ENCODE peak calls at places on chromosomes 3 and 15, in nine cellular contexts. One of them, this sample, is unnamed.

GRCh38 chr3:4645468-4645867 is 152.3 kb downstream of the ITPR1 start:
- DNase-seq in thyroid gland: no peak
- DNase-seq in tibial artery: no peak
- DNase-seq in HFFc6: no peak
- DNase-seq in AG09309: no peak
- DNase-seq in skeletal muscle cell: no peak
- DNase-seq in T47D: no peak
- DNase-seq in GM12864: no peak
- DNase-seq in left ventricle myocardium inferior: no peak
- DNase-seq in this sample: no peak

GRCh38 chr3:156664285-156665178 is 9.9 kb upstream of the TIPARP start:
- DNase-seq in thyroid gland: no peak
- DNase-seq in tibial artery: no peak
- DNase-seq in HFFc6: no peak
- DNase-seq in AG09309: no peak
- DNase-seq in skeletal muscle cell: no peak
- DNase-seq in T47D: no peak
- DNase-seq in GM12864: no peak
- DNase-seq in left ventricle myocardium inferior: no peak
- DNase-seq in this sample: no peak

GRCh38 chr15:77282333-77282732 is 137.6 kb downstream of the PEAK1 start:
- DNase-seq in thyroid gland: no peak
- DNase-seq in tibial artery: peak
- DNase-seq in HFFc6: peak
- DNase-seq in AG09309: peak
- DNase-seq in skeletal muscle cell: peak
- DNase-seq in T47D: no peak
- DNase-seq in GM12864: no peak
- DNase-seq in left ventricle myocardium inferior: no peak
- DNase-seq in this sample: peak

GRCh38 chr3:94349310-94349848 is 286.5 kb downstream of the NSUN3 start:
- DNase-seq in thyroid gland: no peak
- DNase-seq in tibial artery: no peak
- DNase-seq in HFFc6: no peak
- DNase-seq in AG09309: no peak
- DNase-seq in skeletal muscle cell: no peak
- DNase-seq in T47D: no peak
- DNase-seq in GM12864: no peak
- DNase-seq in left ventricle myocardium inferior: no peak
- DNase-seq in this sample: no peak

GRCh38 chr3:195123196-195123805 is 147.7 kb downstream of the XXYLT1 start:
- DNase-seq in thyroid gland: no peak
- DNase-seq in tibial artery: no peak
- DNase-seq in HFFc6: no peak
- DNase-seq in AG09309: no peak
- DNase-seq in skeletal muscle cell: no peak
- DNase-seq in T47D: no peak
- DNase-seq in GM12864: no peak
- DNase-seq in left ventricle myocardium inferior: no peak
- DNase-seq in this sample: no peak

GRCh38 chr3:34678580-34678979 is 880.1 kb downstream of the PDCD6IP start:
- DNase-seq in thyroid gland: no peak
- DNase-seq in tibial artery: no peak
- DNase-seq in HFFc6: no peak
- DNase-seq in AG09309: no peak
- DNase-seq in skeletal muscle cell: no peak
- DNase-seq in T47D: no peak
- DNase-seq in GM12864: no peak
- DNase-seq in left ventricle myocardium inferior: no peak
- DNase-seq in this sample: no peak

GRCh38 chr15:88655103-88655553 is 16.3 kb downstream of the ISG20 start:
- DNase-seq in thyroid gland: no peak
- DNase-seq in tibial artery: no peak
- DNase-seq in HFFc6: no peak
- DNase-seq in AG09309: no peak
- DNase-seq in skeletal muscle cell: no peak
- DNase-seq in T47D: no peak
- DNase-seq in GM12864: no peak
- DNase-seq in left ventricle myocardium inferior: no peak
- DNase-seq in this sample: no peak

GRCh38 chr3:178802993-178803693 is 266.9 kb downstream of the KCNMB2 start:
- DNase-seq in thyroid gland: no peak
- DNase-seq in tibial artery: no peak
- DNase-seq in HFFc6: no peak
- DNase-seq in AG09309: no peak
- DNase-seq in skeletal muscle cell: no peak
- DNase-seq in T47D: no peak
- DNase-seq in GM12864: no peak
- DNase-seq in left ventricle myocardium inferior: no peak
- DNase-seq in this sample: no peak

GRCh38 chr15:100833432-100834389 is 45.9 kb upstream of the ALDH1A3 start:
- DNase-seq in thyroid gland: no peak
- DNase-seq in tibial artery: no peak
- DNase-seq in HFFc6: no peak
- DNase-seq in AG09309: no peak
- DNase-seq in skeletal muscle cell: no peak
- DNase-seq in T47D: no peak
- DNase-seq in GM12864: no peak
- DNase-seq in left ventricle myocardium inferior: no peak
- DNase-seq in this sample: no peak

GRCh38 chr3:95134693-95135375 is 1072.0 kb downstream of the NSUN3 start:
- DNase-seq in thyroid gland: no peak
- DNase-seq in tibial artery: no peak
- DNase-seq in HFFc6: no peak
- DNase-seq in AG09309: no peak
- DNase-seq in skeletal muscle cell: no peak
- DNase-seq in T47D: no peak
- DNase-seq in GM12864: no peak
- DNase-seq in left ventricle myocardium inferior: no peak
- DNase-seq in this sample: no peak

GRCh38 chr3:62229201-62229600 is 144.1 kb downstream of the FEZF2 start:
- DNase-seq in thyroid gland: no peak
- DNase-seq in tibial artery: no peak
- DNase-seq in HFFc6: no peak
- DNase-seq in AG09309: no peak
- DNase-seq in skeletal muscle cell: no peak
- DNase-seq in T47D: no peak
- DNase-seq in GM12864: no peak
- DNase-seq in left ventricle myocardium inferior: no peak
- DNase-seq in this sample: no peak

GRCh38 chr15:48681274-48681840 is 35.8 kb upstream of the FBN1 start:
- DNase-seq in thyroid gland: no peak
- DNase-seq in tibial artery: no peak
- DNase-seq in HFFc6: peak
- DNase-seq in AG09309: peak
- DNase-seq in skeletal muscle cell: no peak
- DNase-seq in T47D: no peak
- DNase-seq in GM12864: no peak
- DNase-seq in left ventricle myocardium inferior: no peak
- DNase-seq in this sample: no peak

GRCh38 chr3:70273492-70273891 is 38.9 kb downstream of the MDFIC2 start:
- DNase-seq in thyroid gland: no peak
- DNase-seq in tibial artery: no peak
- DNase-seq in HFFc6: no peak
- DNase-seq in AG09309: no peak
- DNase-seq in skeletal muscle cell: no peak
- DNase-seq in T47D: no peak
- DNase-seq in GM12864: no peak
- DNase-seq in left ventricle myocardium inferior: no peak
- DNase-seq in this sample: no peak

GRCh38 chr3:123388811-123389210 is 60.1 kb downstream of the ADCY5 start:
- DNase-seq in thyroid gland: no peak
- DNase-seq in tibial artery: no peak
- DNase-seq in HFFc6: no peak
- DNase-seq in AG09309: no peak
- DNase-seq in skeletal muscle cell: no peak
- DNase-seq in T47D: no peak
- DNase-seq in GM12864: no peak
- DNase-seq in left ventricle myocardium inferior: peak
- DNase-seq in this sample: no peak

GRCh38 chr3:197306374-197307086 is 8.1 kb upstream of the DLG1 start:
- DNase-seq in thyroid gland: no peak
- DNase-seq in tibial artery: no peak
- DNase-seq in HFFc6: peak
- DNase-seq in AG09309: peak
- DNase-seq in skeletal muscle cell: peak
- DNase-seq in T47D: no peak
- DNase-seq in GM12864: no peak
- DNase-seq in left ventricle myocardium inferior: no peak
- DNase-seq in this sample: peak

GRCh38 chr15:100124361-100124760 is 217.4 kb downstream of the ADAMTS17 start:
- DNase-seq in thyroid gland: no peak
- DNase-seq in tibial artery: no peak
- DNase-seq in HFFc6: no peak
- DNase-seq in AG09309: no peak
- DNase-seq in skeletal muscle cell: no peak
- DNase-seq in T47D: no peak
- DNase-seq in GM12864: no peak
- DNase-seq in left ventricle myocardium inferior: no peak
- DNase-seq in this sample: no peak

GRCh38 chr3:136194409-136195257 is 1.5 kb downstream of the MSL2 start:
- DNase-seq in thyroid gland: peak
- DNase-seq in tibial artery: peak
- DNase-seq in HFFc6: no peak
- DNase-seq in AG09309: no peak
- DNase-seq in skeletal muscle cell: no peak
- DNase-seq in T47D: peak
- DNase-seq in GM12864: no peak
- DNase-seq in left ventricle myocardium inferior: peak
- DNase-seq in this sample: no peak

GRCh38 chr15:35698978-35699377 is 153.0 kb upstream of the DPH6 start:
- DNase-seq in thyroid gland: no peak
- DNase-seq in tibial artery: no peak
- DNase-seq in HFFc6: no peak
- DNase-seq in AG09309: no peak
- DNase-seq in skeletal muscle cell: no peak
- DNase-seq in T47D: no peak
- DNase-seq in GM12864: no peak
- DNase-seq in left ventricle myocardium inferior: no peak
- DNase-seq in this sample: no peak

GRCh38 chr15:38231430-38231829 is 21.2 kb upstream of the SPRED1 start:
- DNase-seq in thyroid gland: no peak
- DNase-seq in tibial artery: no peak
- DNase-seq in HFFc6: no peak
- DNase-seq in AG09309: no peak
- DNase-seq in skeletal muscle cell: no peak
- DNase-seq in T47D: no peak
- DNase-seq in GM12864: no peak
- DNase-seq in left ventricle myocardium inferior: no peak
- DNase-seq in this sample: no peak

GRCh38 chr3:25662921-25663320 is 1.8 kb downstream of the TOP2B start:
- DNase-seq in thyroid gland: no peak
- DNase-seq in tibial artery: no peak
- DNase-seq in HFFc6: no peak
- DNase-seq in AG09309: no peak
- DNase-seq in skeletal muscle cell: no peak
- DNase-seq in T47D: no peak
- DNase-seq in GM12864: no peak
- DNase-seq in left ventricle myocardium inferior: no peak
- DNase-seq in this sample: no peak

GRCh38 chr3:51975857-51976549 is 1.1 kb downstream of the ABHD14A start:
- DNase-seq in thyroid gland: peak
- DNase-seq in tibial artery: peak
- DNase-seq in HFFc6: peak
- DNase-seq in AG09309: peak
- DNase-seq in skeletal muscle cell: no peak
- DNase-seq in T47D: no peak
- DNase-seq in GM12864: no peak
- DNase-seq in left ventricle myocardium inferior: peak
- DNase-seq in this sample: no peak

GRCh38 chr3:149723781-149724180 is 28.5 kb downstream of the COMMD2 start:
- DNase-seq in thyroid gland: no peak
- DNase-seq in tibial artery: no peak
- DNase-seq in HFFc6: no peak
- DNase-seq in AG09309: no peak
- DNase-seq in skeletal muscle cell: no peak
- DNase-seq in T47D: no peak
- DNase-seq in GM12864: no peak
- DNase-seq in left ventricle myocardium inferior: no peak
- DNase-seq in this sample: no peak

GRCh38 chr3:59436164-59436958 is 386.5 kb upstream of the CFAP20DC start:
- DNase-seq in thyroid gland: no peak
- DNase-seq in tibial artery: no peak
- DNase-seq in HFFc6: no peak
- DNase-seq in AG09309: no peak
- DNase-seq in skeletal muscle cell: no peak
- DNase-seq in T47D: no peak
- DNase-seq in GM12864: no peak
- DNase-seq in left ventricle myocardium inferior: no peak
- DNase-seq in this sample: no peak

GRCh38 chr15:86002444-86002843 is 77.2 kb upstream of the AGBL1 start:
- DNase-seq in thyroid gland: no peak
- DNase-seq in tibial artery: no peak
- DNase-seq in HFFc6: no peak
- DNase-seq in AG09309: no peak
- DNase-seq in skeletal muscle cell: no peak
- DNase-seq in T47D: no peak
- DNase-seq in GM12864: no peak
- DNase-seq in left ventricle myocardium inferior: no peak
- DNase-seq in this sample: no peak

GRCh38 chr3:108250626-108251025 is 28.4 kb upstream of the IFT57 start:
- DNase-seq in thyroid gland: no peak
- DNase-seq in tibial artery: no peak
- DNase-seq in HFFc6: no peak
- DNase-seq in AG09309: no peak
- DNase-seq in skeletal muscle cell: no peak
- DNase-seq in T47D: no peak
- DNase-seq in GM12864: no peak
- DNase-seq in left ventricle myocardium inferior: no peak
- DNase-seq in this sample: no peak

GRCh38 chr3:14647976-14648955 is 3.3 kb upstream of the CCDC174 start:
- DNase-seq in thyroid gland: no peak
- DNase-seq in tibial artery: no peak
- DNase-seq in HFFc6: no peak
- DNase-seq in AG09309: no peak
- DNase-seq in skeletal muscle cell: no peak
- DNase-seq in T47D: no peak
- DNase-seq in GM12864: no peak
- DNase-seq in left ventricle myocardium inferior: no peak
- DNase-seq in this sample: no peak

GRCh38 chr15:75669191-75669878 is 21.6 kb downstream of the SNX33 start:
- DNase-seq in thyroid gland: peak
- DNase-seq in tibial artery: no peak
- DNase-seq in HFFc6: no peak
- DNase-seq in AG09309: no peak
- DNase-seq in skeletal muscle cell: no peak
- DNase-seq in T47D: no peak
- DNase-seq in GM12864: no peak
- DNase-seq in left ventricle myocardium inferior: no peak
- DNase-seq in this sample: no peak

GRCh38 chr3:123350971-123351370 is 97.9 kb downstream of the ADCY5 start:
- DNase-seq in thyroid gland: no peak
- DNase-seq in tibial artery: no peak
- DNase-seq in HFFc6: no peak
- DNase-seq in AG09309: no peak
- DNase-seq in skeletal muscle cell: no peak
- DNase-seq in T47D: no peak
- DNase-seq in GM12864: no peak
- DNase-seq in left ventricle myocardium inferior: no peak
- DNase-seq in this sample: no peak

GRCh38 chr15:43939070-43939469 is 112.3 kb downstream of the WDR76 start:
- DNase-seq in thyroid gland: no peak
- DNase-seq in tibial artery: no peak
- DNase-seq in HFFc6: no peak
- DNase-seq in AG09309: no peak
- DNase-seq in skeletal muscle cell: no peak
- DNase-seq in T47D: no peak
- DNase-seq in GM12864: no peak
- DNase-seq in left ventricle myocardium inferior: no peak
- DNase-seq in this sample: no peak

GRCh38 chr3:194259982-194260856 is 90.9 kb downstream of the CPN2 start:
- DNase-seq in thyroid gland: no peak
- DNase-seq in tibial artery: no peak
- DNase-seq in HFFc6: no peak
- DNase-seq in AG09309: peak
- DNase-seq in skeletal muscle cell: no peak
- DNase-seq in T47D: no peak
- DNase-seq in GM12864: no peak
- DNase-seq in left ventricle myocardium inferior: no peak
- DNase-seq in this sample: no peak

GRCh38 chr3:156483426-156483825 is 71.5 kb downstream of the SSR3 start:
- DNase-seq in thyroid gland: no peak
- DNase-seq in tibial artery: no peak
- DNase-seq in HFFc6: peak
- DNase-seq in AG09309: peak
- DNase-seq in skeletal muscle cell: peak
- DNase-seq in T47D: no peak
- DNase-seq in GM12864: peak
- DNase-seq in left ventricle myocardium inferior: no peak
- DNase-seq in this sample: no peak

This sample was measured in retinal pigment epithelial cell.